ENCODE peak calls at places on chromosomes 5 and 9, in six cellular contexts. One of them, this sample, is unnamed.

GRCh38 chr5:42641321-42642005 is 115.2 kb upstream of the CCDC152 start:
- DNase-seq in brain microvascular endothelial cell: peak
- DNase-seq in A549: no peak
- DNase-seq in tibial nerve: no peak
- DNase-seq in SJCRH30: no peak
- DNase-seq in CD8-positive, alpha-beta memory T cell: no peak
- DNase-seq in this sample: peak

GRCh38 chr5:59608745-59609144 is 284.8 kb downstream of the PDE4D start:
- DNase-seq in brain microvascular endothelial cell: peak
- DNase-seq in A549: no peak
- DNase-seq in tibial nerve: no peak
- DNase-seq in SJCRH30: peak
- DNase-seq in CD8-positive, alpha-beta memory T cell: no peak
- DNase-seq in this sample: no peak

GRCh38 chr9:131620764-131621520 is 75.6 kb downstream of the PRRT1B start:
- DNase-seq in brain microvascular endothelial cell: no peak
- DNase-seq in A549: no peak
- DNase-seq in tibial nerve: no peak
- DNase-seq in SJCRH30: no peak
- DNase-seq in CD8-positive, alpha-beta memory T cell: no peak
- DNase-seq in this sample: no peak

GRCh38 chr9:109098221-109098959 is 21.4 kb downstream of the TMEM245 start:
- DNase-seq in brain microvascular endothelial cell: peak
- DNase-seq in A549: no peak
- DNase-seq in tibial nerve: no peak
- DNase-seq in SJCRH30: peak
- DNase-seq in CD8-positive, alpha-beta memory T cell: no peak
- DNase-seq in this sample: no peak

GRCh38 chr9:77472646-77473045 is 175.5 kb downstream of the GNA14 start:
- DNase-seq in brain microvascular endothelial cell: no peak
- DNase-seq in A549: no peak
- DNase-seq in tibial nerve: no peak
- DNase-seq in SJCRH30: no peak
- DNase-seq in CD8-positive, alpha-beta memory T cell: no peak
- DNase-seq in this sample: no peak

GRCh38 chr5:74916831-74917710 is 50.9 kb upstream of the FAM169A start:
- DNase-seq in brain microvascular endothelial cell: peak
- DNase-seq in A549: peak
- DNase-seq in tibial nerve: no peak
- DNase-seq in SJCRH30: peak
- DNase-seq in CD8-positive, alpha-beta memory T cell: no peak
- DNase-seq in this sample: peak

GRCh38 chr9:114696814-114697544 is 15.0 kb upstream of the TEX48 start:
- DNase-seq in brain microvascular endothelial cell: peak
- DNase-seq in A549: no peak
- DNase-seq in tibial nerve: no peak
- DNase-seq in SJCRH30: no peak
- DNase-seq in CD8-positive, alpha-beta memory T cell: no peak
- DNase-seq in this sample: no peak

GRCh38 chr5:72166070-72166979 is 59.0 kb downstream of the MAP1B start:
- DNase-seq in brain microvascular endothelial cell: no peak
- DNase-seq in A549: no peak
- DNase-seq in tibial nerve: peak
- DNase-seq in SJCRH30: peak
- DNase-seq in CD8-positive, alpha-beta memory T cell: no peak
- DNase-seq in this sample: peak

GRCh38 chr5:72138943-72139467 is 31.7 kb downstream of the MAP1B start:
- DNase-seq in brain microvascular endothelial cell: peak
- DNase-seq in A549: no peak
- DNase-seq in tibial nerve: no peak
- DNase-seq in SJCRH30: no peak
- DNase-seq in CD8-positive, alpha-beta memory T cell: no peak
- DNase-seq in this sample: peak

GRCh38 chr5:115435776-115436712 is 108.5 kb downstream of the FEM1C start:
- DNase-seq in brain microvascular endothelial cell: no peak
- DNase-seq in A549: no peak
- DNase-seq in tibial nerve: no peak
- DNase-seq in SJCRH30: no peak
- DNase-seq in CD8-positive, alpha-beta memory T cell: no peak
- DNase-seq in this sample: no peak

GRCh38 chr9:108535526-108535925 is 320.3 kb downstream of the ACTL7B start:
- DNase-seq in brain microvascular endothelial cell: no peak
- DNase-seq in A549: peak
- DNase-seq in tibial nerve: peak
- DNase-seq in SJCRH30: peak
- DNase-seq in CD8-positive, alpha-beta memory T cell: no peak
- DNase-seq in this sample: no peak

GRCh38 chr9:137743695-137744094 is 124.9 kb downstream of the EHMT1 start:
- DNase-seq in brain microvascular endothelial cell: no peak
- DNase-seq in A549: no peak
- DNase-seq in tibial nerve: no peak
- DNase-seq in SJCRH30: no peak
- DNase-seq in CD8-positive, alpha-beta memory T cell: no peak
- DNase-seq in this sample: no peak

GRCh38 chr9:70479880-70480291 is 65.4 kb upstream of the KLF9 start:
- DNase-seq in brain microvascular endothelial cell: peak
- DNase-seq in A549: no peak
- DNase-seq in tibial nerve: no peak
- DNase-seq in SJCRH30: peak
- DNase-seq in CD8-positive, alpha-beta memory T cell: no peak
- DNase-seq in this sample: no peak

DNA sequence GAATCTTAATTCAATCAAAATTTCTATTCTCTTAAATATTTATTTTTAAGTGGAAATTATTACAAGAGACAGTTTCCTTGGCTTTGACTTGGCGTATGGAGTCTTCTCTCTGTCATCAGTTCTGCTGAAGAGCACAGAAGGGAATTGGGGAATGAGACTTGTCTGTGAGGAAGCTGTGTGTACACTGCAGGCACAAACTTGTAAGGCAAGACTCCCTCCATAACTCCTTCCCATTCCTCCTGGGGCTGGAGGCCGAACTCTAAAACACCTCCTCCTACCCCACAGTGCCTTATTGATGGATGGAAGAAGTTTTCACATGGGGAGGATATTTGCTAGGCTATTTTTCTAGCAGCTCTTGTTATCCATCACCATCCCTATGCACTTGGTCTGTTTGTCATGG is 187.4 kb upstream of the ELL2 start:
- DNase-seq in brain microvascular endothelial cell: no peak
- DNase-seq in A549: no peak
- DNase-seq in tibial nerve: no peak
- DNase-seq in SJCRH30: no peak
- DNase-seq in CD8-positive, alpha-beta memory T cell: no peak
- DNase-seq in this sample: no peak
- H3K27ac ChIP-seq in brain microvascular endothelial cell: no peak
- H3K27ac ChIP-seq in A549: peak
- H3K27ac ChIP-seq in tibial nerve: no peak
- H3K27ac ChIP-seq in SJCRH30: no peak
- H3K27ac ChIP-seq in CD8-positive, alpha-beta memory T cell: no peak
- H3K27ac ChIP-seq in this sample: peak

GRCh38 chr5:159928122-159928960 is 12.1 kb downstream of the ADRA1B start:
- DNase-seq in brain microvascular endothelial cell: peak
- DNase-seq in A549: peak
- DNase-seq in tibial nerve: no peak
- DNase-seq in SJCRH30: no peak
- DNase-seq in CD8-positive, alpha-beta memory T cell: no peak
- DNase-seq in this sample: peak
- H3K27ac ChIP-seq in brain microvascular endothelial cell: no peak
- H3K27ac ChIP-seq in A549: peak
- H3K27ac ChIP-seq in tibial nerve: no peak
- H3K27ac ChIP-seq in SJCRH30: no peak
- H3K27ac ChIP-seq in CD8-positive, alpha-beta memory T cell: no peak
- H3K27ac ChIP-seq in this sample: no peak

DNA sequence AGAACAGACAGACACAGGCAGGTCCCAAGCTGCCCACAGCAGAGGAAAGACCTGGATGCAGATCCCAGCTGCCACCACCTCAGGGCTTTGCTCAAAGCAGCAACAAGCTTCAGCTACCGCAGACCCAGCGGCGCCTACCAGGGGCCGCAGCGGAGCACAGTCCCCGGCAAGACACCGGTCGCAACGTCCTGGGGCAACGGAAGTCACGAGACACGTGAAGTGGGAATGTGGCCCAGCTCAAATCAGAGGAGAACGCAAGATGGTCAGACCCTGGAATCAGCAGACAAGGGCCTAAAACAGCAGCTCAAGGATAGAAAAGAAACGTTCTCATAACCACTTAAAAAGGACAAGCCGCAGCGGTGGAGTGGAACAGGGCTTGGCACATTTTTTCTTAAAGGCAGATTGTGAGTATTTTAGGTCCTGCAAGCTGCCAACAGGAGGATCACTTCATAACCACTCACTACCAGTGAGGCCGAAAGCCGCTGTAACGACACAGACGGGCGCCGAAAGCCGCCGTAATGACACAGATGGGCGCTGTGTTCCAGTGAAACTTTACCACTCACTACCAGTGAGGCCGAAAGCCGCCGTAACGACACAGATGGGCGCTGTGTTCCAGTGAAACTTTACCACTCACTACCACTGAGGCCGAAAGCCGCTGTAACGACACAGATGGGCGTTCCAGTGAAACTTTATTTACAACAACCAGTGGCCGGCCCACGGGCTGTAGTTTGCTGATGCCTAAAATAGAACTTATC is 21.7 kb downstream of the SLC9A3 start:
- DNase-seq in brain microvascular endothelial cell: no peak
- DNase-seq in A549: no peak
- DNase-seq in tibial nerve: no peak
- DNase-seq in SJCRH30: peak
- DNase-seq in CD8-positive, alpha-beta memory T cell: no peak
- DNase-seq in this sample: no peak
- H3K27ac ChIP-seq in brain microvascular endothelial cell: no peak
- H3K27ac ChIP-seq in A549: no peak
- H3K27ac ChIP-seq in tibial nerve: no peak
- H3K27ac ChIP-seq in SJCRH30: peak
- H3K27ac ChIP-seq in CD8-positive, alpha-beta memory T cell: no peak
- H3K27ac ChIP-seq in this sample: no peak

GRCh38 chr5:146667633-146668032 is 151.6 kb upstream of the GPR151 start:
- DNase-seq in brain microvascular endothelial cell: peak
- DNase-seq in A549: no peak
- DNase-seq in tibial nerve: no peak
- DNase-seq in SJCRH30: no peak
- DNase-seq in CD8-positive, alpha-beta memory T cell: no peak
- DNase-seq in this sample: peak
- H3K27ac ChIP-seq in brain microvascular endothelial cell: no peak
- H3K27ac ChIP-seq in A549: no peak
- H3K27ac ChIP-seq in tibial nerve: no peak
- H3K27ac ChIP-seq in SJCRH30: no peak
- H3K27ac ChIP-seq in CD8-positive, alpha-beta memory T cell: no peak
- H3K27ac ChIP-seq in this sample: no peak

DNA sequence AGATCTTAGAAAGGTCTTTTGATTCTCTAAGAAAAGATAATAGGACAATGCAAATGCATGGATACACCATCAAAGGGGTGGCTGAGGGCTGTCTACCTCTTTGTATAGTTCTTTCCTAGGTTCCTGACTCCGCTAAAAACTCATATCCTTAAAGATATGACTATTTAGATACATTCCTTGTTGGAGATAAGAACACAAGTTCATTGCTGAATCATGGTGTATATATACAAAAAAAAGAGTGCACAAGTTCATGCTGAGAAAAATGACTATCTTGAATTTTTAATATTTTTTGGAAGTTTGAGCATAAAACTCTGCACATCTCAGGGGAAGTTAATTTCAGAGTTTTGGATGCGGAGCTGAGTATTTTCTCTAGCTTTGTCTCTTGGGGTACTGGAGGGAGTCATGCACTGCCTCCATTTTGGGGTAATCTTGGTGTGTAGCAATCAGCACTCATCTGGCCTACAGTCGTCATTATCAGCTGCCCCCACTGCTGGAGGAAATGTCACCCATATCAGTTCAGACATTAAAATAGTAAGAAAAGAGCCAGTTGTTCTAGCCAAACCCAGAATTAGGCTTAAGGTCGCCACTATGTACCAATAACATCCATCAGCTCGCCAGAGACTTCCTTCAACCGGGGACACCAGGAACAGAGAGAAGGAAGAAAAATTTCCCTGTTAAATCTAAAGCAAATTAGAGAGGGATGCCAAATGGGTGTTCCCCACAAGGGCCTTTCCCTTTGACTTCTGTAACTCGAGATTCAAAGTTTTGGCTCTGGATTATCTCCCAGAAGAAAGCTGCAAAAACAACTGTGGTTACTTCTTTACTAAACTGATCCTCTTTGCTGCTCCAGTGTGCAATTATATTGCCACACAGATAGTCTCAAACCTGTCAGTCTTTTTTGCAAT is 49.0 kb downstream of the PTTG1 start:
- DNase-seq in brain microvascular endothelial cell: peak
- DNase-seq in A549: no peak
- DNase-seq in tibial nerve: peak
- DNase-seq in SJCRH30: no peak
- DNase-seq in CD8-positive, alpha-beta memory T cell: no peak
- DNase-seq in this sample: no peak
- H3K27ac ChIP-seq in brain microvascular endothelial cell: peak
- H3K27ac ChIP-seq in A549: no peak
- H3K27ac ChIP-seq in tibial nerve: peak
- H3K27ac ChIP-seq in SJCRH30: no peak
- H3K27ac ChIP-seq in CD8-positive, alpha-beta memory T cell: peak
- H3K27ac ChIP-seq in this sample: no peak

DNA sequence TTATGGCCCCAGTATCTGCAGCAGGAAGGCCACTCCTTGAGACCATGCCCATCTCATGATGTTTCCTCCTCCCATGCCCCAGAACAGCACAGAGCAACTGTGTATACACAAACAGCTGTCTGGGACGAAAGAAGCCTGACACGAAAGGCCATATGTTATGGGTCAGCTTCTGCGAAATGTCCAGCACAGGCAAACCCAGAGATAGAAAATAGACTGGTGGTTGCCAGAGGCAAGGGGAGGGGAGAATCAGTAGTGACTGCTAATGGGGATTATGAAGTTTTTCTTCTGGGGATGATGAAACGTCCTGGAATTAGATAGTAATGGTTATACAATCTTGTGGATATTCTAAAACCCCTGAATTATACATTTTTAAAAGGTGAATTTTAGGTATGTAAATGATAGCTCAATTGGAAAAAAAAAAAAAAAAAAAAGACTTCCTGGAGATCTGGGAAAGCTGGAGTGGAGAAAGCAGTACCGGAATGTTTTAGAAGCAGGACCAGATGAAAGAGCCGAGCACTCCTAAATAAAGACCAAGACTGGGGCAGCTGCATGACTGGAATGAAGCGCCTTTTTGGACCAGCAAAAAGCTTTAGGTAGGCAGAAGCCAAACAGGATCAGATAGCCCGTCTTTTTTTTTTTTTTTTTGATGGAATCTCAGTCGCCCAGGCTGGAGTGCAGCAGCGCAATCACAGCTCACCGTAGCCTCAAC is 29.2 kb downstream of the PCDHGC5 start:
- DNase-seq in brain microvascular endothelial cell: no peak
- DNase-seq in A549: no peak
- DNase-seq in tibial nerve: no peak
- DNase-seq in SJCRH30: peak
- DNase-seq in CD8-positive, alpha-beta memory T cell: no peak
- DNase-seq in this sample: no peak
- H3K27ac ChIP-seq in brain microvascular endothelial cell: no peak
- H3K27ac ChIP-seq in A549: no peak
- H3K27ac ChIP-seq in tibial nerve: no peak
- H3K27ac ChIP-seq in SJCRH30: peak
- H3K27ac ChIP-seq in CD8-positive, alpha-beta memory T cell: no peak
- H3K27ac ChIP-seq in this sample: peak

This sample was measured in epithelial cell of prostate.